ENCODE peak calls at places on chromosome 7, in seven cellular contexts. G is cardiac muscle cell, H is thyroid gland, F is lung, T is right lobe of liver, E is lower lobe of right lung, L is mesenchymal stem cell. U is an unnamed sample.

GRCh38 chr7:85593355-85593754 is 406.5 kb upstream of the SEMA3D start:
- DNase-seq in E (peak; percentile 52), L (no peak), F (peak; percentile 65), H (peak; percentile 35), T (no peak), G (peak; percentile 30), U (no peak)

GRCh38 chr7:138954545-138955475 is 26.4 kb downstream of the KIAA1549 start:
- DNase-seq in L (no peak), E (no peak), G (no peak), F (no peak), T (no peak), H (no peak), U (no peak)

GRCh38 chr7:135678612-135679575 is 16.6 kb downstream of the STMP1 start:
- DNase-seq in E (peak; percentile 70), F (peak; percentile 68), T (peak; percentile 71), H (peak; percentile 97), L (no peak), G (no peak), U (peak; percentile 76)

GRCh38 chr7:26044320-26044719 is 107.7 kb upstream of the NFE2L3 start:
- DNase-seq in E (no peak), T (no peak), H (no peak), L (no peak), G (no peak), F (no peak), U (no peak)

GRCh38 chr7:142941541-142941940 is 2.3 kb downstream of the LLCFC1 start:
- DNase-seq in H (no peak), E (no peak), G (no peak), T (no peak), F (no peak), L (no peak), U (no peak)

GRCh38 chr7:12222889-12223579 is 11.9 kb downstream of the TMEM106B start:
- DNase-seq in T (no peak), G (no peak), E (no peak), L (no peak), F (no peak), H (no peak), U (no peak)

GRCh38 chr7:102914585-102914984 is 1.8 kb downstream of the LRRC17 start:
- DNase-seq in F (no peak), E (no peak), L (no peak), T (no peak), G (peak; percentile 20), H (peak; percentile 3), U (no peak)

GRCh38 chr7:43764039-43764789 is 5.7 kb downstream of the BLVRA start:
- DNase-seq in G (peak; percentile 43), H (peak; percentile 70), E (peak; percentile 86), T (no peak), F (peak; percentile 80), L (no peak), U (peak; percentile 56)

GRCh38 chr7:153829523-153829922 is 222.7 kb upstream of the DPP6 start:
- DNase-seq in T (no peak), L (no peak), E (no peak), G (no peak), F (no peak), H (no peak), U (no peak)

GRCh38 chr7:66247387-66248078 is 42.4 kb downstream of the TPST1 start:
- DNase-seq in G (no peak), F (no peak), L (no peak), E (no peak), T (no peak), H (no peak), U (no peak)

GRCh38 chr7:100166317-100166940 is 2.0 kb downstream of the GAL3ST4 start:
- DNase-seq in T (no peak), E (no peak), G (no peak), F (no peak), H (no peak), L (no peak), U (no peak)

GRCh38 chr7:150356265-150356897 is 12.2 kb upstream of the REPIN1 start:
- DNase-seq in H (no peak), F (no peak), L (peak; percentile 71), E (no peak), T (no peak), G (peak; percentile 60), U (no peak)

GRCh38 chr7:108440613-108441012 is 15.6 kb downstream of the NRCAM start:
- DNase-seq in H (no peak), F (no peak), T (no peak), G (no peak), E (no peak), L (no peak), U (no peak)

GRCh38 chr7:12731214-12731656 is 43.8 kb downstream of the ARL4A start:
- DNase-seq in T (no peak), G (no peak), E (no peak), H (no peak), F (no peak), L (no peak), U (no peak)

GRCh38 chr7:133854739-133855138 is 272.4 kb upstream of the LRGUK start:
- DNase-seq in H (no peak), F (no peak), G (peak; percentile 43), T (no peak), E (no peak), L (peak; percentile 56), U (no peak)

GRCh38 chr7:135923700-135924261 is 53.4 kb downstream of the MTPN start:
- DNase-seq in G (no peak), L (peak; percentile 86), H (no peak), E (no peak), T (no peak), F (no peak), U (no peak)

GRCh38 chr7:2100278-2101205 is 132.2 kb downstream of the MAD1L1 start:
- DNase-seq in E (no peak), T (no peak), L (no peak), H (no peak), G (peak; percentile 75), F (no peak), U (no peak)

GRCh38 chr7:45524373-45524913 is 49.7 kb upstream of the ADCY1 start:
- DNase-seq in L (no peak), F (no peak), T (no peak), E (no peak), G (no peak), H (no peak), U (no peak)

GRCh38 chr7:94059747-94060146 is 55.6 kb upstream of the BET1 start:
- DNase-seq in T (no peak), F (no peak), E (no peak), H (no peak), G (no peak), L (peak; percentile 98), U (no peak)

GRCh38 chr7:152543801-152544200 is 108.0 kb upstream of the KMT2C start:
- DNase-seq in T (no peak), E (no peak), H (no peak), L (no peak), F (no peak), G (no peak), U (no peak)

GRCh38 chr7:130152270-130153141 is 52.7 kb downstream of the TMEM209 start:
- DNase-seq in T (no peak), G (no peak), E (no peak), L (no peak), H (no peak), F (no peak), U (no peak)

GRCh38 chr7:601573-602340 is 82.1 kb upstream of the PDGFA start:
- DNase-seq in T (peak; percentile 60), G (no peak), L (no peak), H (peak; percentile 16), F (peak; percentile 46), E (peak; percentile 75), U (peak; percentile 49)

GRCh38 chr7:112081778-112082177 is 124.4 kb downstream of the DOCK4 start:
- DNase-seq in E (peak; percentile 74), H (no peak), F (peak; percentile 48), L (no peak), T (no peak), G (no peak), U (no peak)

GRCh38 chr7:14340415-14341079 is 351.1 kb upstream of the ETV1 start:
- DNase-seq in F (no peak), T (no peak), G (no peak), E (no peak), L (no peak), H (no peak), U (no peak)

GRCh38 chr7:111126987-111127386 is 36.1 kb downstream of the LRRN3 start:
- DNase-seq in F (no peak), L (peak; percentile 43), T (no peak), G (peak; percentile 54), H (no peak), E (no peak), U (no peak)

GRCh38 chr7:4650471-4651047 is 31.5 kb upstream of the FOXK1 start:
- DNase-seq in F (no peak), L (no peak), E (no peak), H (no peak), G (no peak), T (peak; percentile 57), U (no peak)
- H3K27ac ChIP-seq in F (no peak overlapping the region), L (peak overlapping the region; percentile 99), E (no peak overlapping the region), H (no peak overlapping the region), G (no peak overlapping the region), T (no peak overlapping the region), U (no peak overlapping the region)

GRCh38 chr7:95590387-95591248 is 5.7 kb downstream of the PDK4 start:
- DNase-seq in E (no peak), F (no peak), G (no peak), H (no peak), L (peak; percentile 23), T (no peak), U (no peak)
- H3K4me1 ChIP-seq in E (peaks cover 62% of the 10 kb centered on the region), F (peaks cover 2% of the 10 kb centered on the region), G (no peaks in the 10 kb centered on the region), H (peaks cover 52% of the 10 kb centered on the region), L (no peaks in the 10 kb centered on the region), T (no peaks in the 10 kb centered on the region), U (peaks cover 37% of the 10 kb centered on the region)

GRCh38 chr7:107209565-107209964 is 40.8 kb downstream of the HBP1 start:
- DNase-seq in L (no peak), H (no peak), G (no peak), T (no peak), F (no peak), E (no peak), U (no peak)

GRCh38 chr7:107213193-107213788 is 44.5 kb downstream of the HBP1 start:
- DNase-seq in F (no peak), L (no peak), E (no peak), T (no peak), H (no peak), G (no peak), U (no peak)

GRCh38 chr7:107213945-107214344 is 45.1 kb downstream of the HBP1 start:
- DNase-seq in L (no peak), F (no peak), T (no peak), G (no peak), E (no peak), H (no peak), U (no peak)

GRCh38 chr7:107210400-107210799 is 41.6 kb downstream of the HBP1 start:
- DNase-seq in T (no peak), H (no peak), G (no peak), F (no peak), L (no peak), E (no peak), U (no peak)

GRCh38 chr7:107212719-107213118 is 43.9 kb downstream of the HBP1 start:
- DNase-seq in T (no peak), F (no peak), E (no peak), H (no peak), L (no peak), G (no peak), U (no peak)
- H3K27ac ChIP-seq in T (no peak overlapping the region), F (no peak overlapping the region), E (no peak overlapping the region), H (no peak overlapping the region), L (no peak overlapping the region), G (no peak overlapping the region), U (no peak overlapping the region)

DNA sequence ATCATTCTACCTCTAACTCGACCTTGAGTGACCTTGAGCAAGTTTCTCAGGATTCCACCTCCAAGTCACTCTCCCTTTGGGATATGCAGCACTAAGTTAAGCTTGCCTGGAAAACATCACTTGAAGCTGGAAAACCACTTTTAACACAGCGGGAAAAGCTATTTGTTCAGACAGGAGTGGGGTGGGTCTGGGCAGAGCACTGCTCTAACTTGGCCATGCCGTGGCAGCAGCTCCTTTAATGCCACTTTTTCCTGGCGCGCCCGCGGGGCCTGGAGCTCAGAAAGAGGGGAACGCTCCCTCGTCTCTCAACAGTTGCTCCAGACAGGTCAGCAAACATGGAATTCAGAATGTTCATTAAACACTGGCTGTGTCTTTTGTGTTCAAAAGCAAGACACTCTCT is 35.4 kb downstream of the EGFR start:
- DNase-seq in G (no peak), H (no peak), F (no peak), E (no peak), L (no peak), T (no peak), U (no peak)
- H3K4me1 ChIP-seq in G (no peaks in the 10 kb centered on the region), H (no peaks in the 10 kb centered on the region), F (no peaks in the 10 kb centered on the region), E (peaks cover 30% of the 10 kb centered on the region), L (peaks cover 35% of the 10 kb centered on the region), T (peaks cover under 1% of the 10 kb centered on the region), U (no peaks in the 10 kb centered on the region)